ENCODE peak calls at places on chromosome 14, in four cellular contexts. P is glutamatergic neuron, O is lower lobe of right lung, E is T follicular helper cell. M is an unnamed sample.

GRCh38 chr14:80930836-80931389 is 10.6 kb downstream of the CEP128 start:
- DNase-seq in E (peak; percentile 48), P (no peak), O (no peak), M (no peak)

GRCh38 chr14:53741379-53742225 is 215.0 kb downstream of the BMP4 start:
- DNase-seq in O (no peak), E (no peak), P (no peak), M (no peak)

GRCh38 chr14:59254146-59254910 is 65.9 kb downstream of the DAAM1 start:
- DNase-seq in O (peak; percentile 65), P (no peak), E (no peak), M (no peak)

GRCh38 chr14:102044566-102044965 is 42.3 kb downstream of the HSP90AA1 start:
- DNase-seq in P (no peak), E (no peak), O (no peak), M (no peak)

GRCh38 chr14:82500222-82500621 is 966.6 kb upstream of the SEL1L start:
- DNase-seq in E (no peak), P (no peak), O (no peak), M (no peak)

GRCh38 chr14:24317141-24317927 is 6.0 kb downstream of the LTB4R start:
- DNase-seq in P (no peak), E (no peak), O (no peak), M (no peak)

GRCh38 chr14:72577521-72577920 is 316.4 kb downstream of the DPF3 start:
- DNase-seq in O (no peak), E (no peak), P (no peak), M (no peak)

GRCh38 chr14:55077155-55077554 is 25.7 kb downstream of the MAPK1IP1L start:
- DNase-seq in P (no peak), E (no peak), O (no peak), M (no peak)

GRCh38 chr14:64758025-64758521 is 53.8 kb downstream of the PLEKHG3 start:
- DNase-seq in O (peak; percentile 64), P (peak; percentile 50), E (no peak), M (no peak)

GRCh38 chr14:101372494-101372813 is 188.8 kb upstream of the DIO3 start:
- DNase-seq in P (no peak), E (no peak), O (no peak), M (no peak)

GRCh38 chr14:59829469-59829868 is 41.1 kb downstream of the RTN1 start:
- DNase-seq in O (no peak), E (no peak), P (no peak), M (no peak)

GRCh38 chr14:103232831-103233319 is 101.2 kb upstream of the EIF5 start:
- DNase-seq in O (no peak), P (no peak), E (no peak), M (no peak)

GRCh38 chr14:42469637-42470426 is 863.2 kb downstream of the LRFN5 start:
- DNase-seq in E (no peak), P (no peak), O (no peak), M (no peak)

GRCh38 chr14:63468273-63468672 is 74.9 kb downstream of the PPP2R5E start:
- DNase-seq in P (no peak), E (no peak), O (no peak), M (no peak)

GRCh38 chr14:71242237-71242748 is 335.0 kb downstream of the PCNX1 start:
- DNase-seq in O (no peak), E (no peak), P (no peak), M (no peak)

GRCh38 chr14:25658988-25659387 is 609.0 kb upstream of the STXBP6 start:
- DNase-seq in E (no peak), P (no peak), O (no peak), M (no peak)

GRCh38 chr14:105281354-105282097 is 19.3 kb downstream of the BRF1 start:
- DNase-seq in E (no peak), O (no peak), P (no peak), M (no peak)

GRCh38 chr14:100408350-100409015 is 85.3 kb downstream of the SLC25A47 start:
- DNase-seq in P (no peak), E (no peak), O (no peak), M (no peak)

GRCh38 chr14:24299255-24300191 is at the start of the genes DHRS1 and NOP9:
- DNase-seq in E (peak; percentile 90), P (peak; percentile 93), O (peak; percentile 94), M (peak; percentile 96)

GRCh38 chr14:43005807-43006206 is 1399.1 kb downstream of the LRFN5 start:
- DNase-seq in O (no peak), P (no peak), E (no peak), M (no peak)

GRCh38 chr14:61561144-61561543 is 134.2 kb upstream of the HIF1A start:
- DNase-seq in P (no peak), O (no peak), E (no peak), M (no peak)

GRCh38 chr14:97382616-97383226 is 585.5 kb downstream of the VRK1 start:
- DNase-seq in O (no peak), E (no peak), P (no peak), M (no peak)

GRCh38 chr14:54360667-54361066 is 36.1 kb upstream of the CDKN3 start:
- DNase-seq in P (no peak), O (no peak), E (no peak), M (no peak)

GRCh38 chr14:63290741-63291286 is 27.9 kb downstream of the GPHB5 start:
- DNase-seq in O (no peak), E (no peak), P (no peak), M (no peak)

GRCh38 chr14:67539116-67539515 is 6.0 kb downstream of the PLEKHH1 start:
- DNase-seq in E (no peak), P (no peak), O (no peak), M (peak; percentile 54)

GRCh38 chr14:73457050-73457934 is 1.1 kb downstream of the NUMB start:
- DNase-seq in P (peak; percentile 49), E (no peak), O (peak; percentile 63), M (no peak)

GRCh38 chr14:24329736-24330135 is 5.1 kb downstream of the ADCY4 start:
- DNase-seq in P (no peak), O (peak; percentile 91), E (no peak), M (no peak)

GRCh38 chr14:58703149-58703509 is 65.4 kb downstream of the DACT1 start:
- DNase-seq in O (no peak), P (no peak), E (no peak), M (no peak)

GRCh38 chr14:20176330-20176729 is 14.4 kb upstream of the OR11G2 start:
- DNase-seq in E (no peak), O (no peak), P (no peak), M (no peak)

GRCh38 chr14:31937730-31938346 is 139.3 kb upstream of the ARHGAP5 start:
- DNase-seq in P (no peak), O (no peak), E (no peak), M (no peak)

GRCh38 chr14:48792376-48793024 is 793.7 kb downstream of the RPS29 start:
- DNase-seq in P (no peak), E (no peak), O (no peak), M (no peak)

GRCh38 chr14:99412122-99413061 is 68.3 kb downstream of the SETD3 start:
- DNase-seq in E (no peak), O (no peak), P (no peak), M (peak; percentile 39)

GRCh38 chr14:61444215-61444768 is 122.9 kb downstream of the PRKCH start:
- DNase-seq in P (no peak), O (peak; percentile 60), E (peak; percentile 51), M (no peak)

GRCh38 chr14:58749066-58749669 is 111.4 kb downstream of the DACT1 start:
- DNase-seq in P (no peak), E (no peak), O (peak; percentile 52), M (no peak)

GRCh38 chr14:67571275-67571990 is 28.6 kb downstream of the PIGH start:
- DNase-seq in O (peak; percentile 71), E (peak; percentile 50), P (peak; percentile 84), M (peak; percentile 80)

GRCh38 chr14:61470954-61471279 is 149.5 kb downstream of the PRKCH start:
- DNase-seq in P (no peak), E (no peak), O (no peak), M (no peak)

GRCh38 chr14:104864267-104865068 is 600 bp upstream of the CEP170B start:
- DNase-seq in E (no peak), P (peak; percentile 32), O (peak; percentile 81), M (peak; percentile 62)